ENCODE peak calls at places on chromosomes 13 and 19, in six cellular contexts. Z is fibroblast of lung, F is MM.1S, H is PC-3, L is H1, R is astrocyte. P is an unnamed sample.

GRCh38 chr13:93226623-93227279 is at the start of gene GPC6:
- DNase-seq in F (peak), L (no peak), Z (peak), H (peak), R (peak), P (peak)

GRCh38 chr19:12778020-12778904 is 2.9 kb upstream of the HOOK2 start:
- DNase-seq in Z (peak), R (peak), F (peak), L (peak), H (peak), P (peak)

GRCh38 chr13:21674271-21675009 is 3.6 kb downstream of the FGF9 start:
- DNase-seq in Z (no peak), F (peak), L (peak), H (no peak), R (no peak), P (peak)

GRCh38 chr19:55686311-55687050 is 11.5 kb downstream of the EPN1 start:
- DNase-seq in L (no peak), Z (no peak), R (no peak), H (no peak), F (no peak), P (no peak)

GRCh38 chr19:16325161-16325527 is 518 bp downstream of the KLF2 start:
- DNase-seq in L (peak), F (peak), R (no peak), Z (no peak), H (no peak), P (peak)

GRCh38 chr13:57137631-57138030 is 3.1 kb upstream of the PRR20A start:
- DNase-seq in Z (no peak), R (no peak), H (no peak), L (no peak), F (no peak), P (peak)

GRCh38 chr13:91804724-91805123 is 406.3 kb downstream of the GPC5 start:
- DNase-seq in L (no peak), R (no peak), Z (no peak), H (no peak), F (no peak), P (no peak)

GRCh38 chr13:97780486-97780885 is 173.0 kb upstream of the IPO5 start:
- DNase-seq in R (no peak), Z (no peak), H (no peak), L (no peak), F (no peak), P (no peak)

GRCh38 chr19:14183741-14184395 is 22.1 kb downstream of the ADGRL1 start:
- DNase-seq in F (no peak), Z (no peak), H (no peak), L (no peak), R (no peak), P (no peak)

GRCh38 chr13:21733475-21734311 is 62.8 kb downstream of the FGF9 start:
- DNase-seq in F (no peak), L (no peak), R (no peak), H (no peak), Z (no peak), P (no peak)

GRCh38 chr13:80168089-80168850 is 172.7 kb downstream of the SPRY2 start:
- DNase-seq in F (no peak), R (peak), Z (peak), L (no peak), H (no peak), P (no peak)

GRCh38 chr19:29858621-29859020 is 46.8 kb downstream of the CCNE1 start:
- DNase-seq in F (no peak), H (no peak), L (no peak), Z (no peak), R (no peak), P (no peak)

GRCh38 chr13:52036037-52036436 is 11.5 kb downstream of the UTP14C start:
- DNase-seq in H (no peak), Z (no peak), F (no peak), R (no peak), L (no peak), P (no peak)

GRCh38 chr19:530133-531008 is 1.2 kb upstream of the CDC34 start:
- DNase-seq in L (no peak), R (no peak), H (no peak), F (no peak), Z (no peak), P (no peak)

GRCh38 chr13:25744176-25744575 is 307.6 kb downstream of the SHISA2 start:
- DNase-seq in F (no peak), Z (no peak), R (no peak), H (no peak), L (no peak), P (no peak)

GRCh38 chr13:104315606-104316005 is 1249.4 kb upstream of the SLC10A2 start:
- DNase-seq in F (no peak), H (peak), L (no peak), Z (peak), R (peak), P (peak)

GRCh38 chr19:40567750-40568494 is 8.8 kb upstream of the SHKBP1 start:
- DNase-seq in H (no peak), L (peak), F (no peak), R (no peak), Z (no peak), P (no peak)

GRCh38 chr13:45747071-45747470 is 45.0 kb downstream of the CBY2 start:
- DNase-seq in Z (no peak), L (no peak), H (no peak), R (no peak), F (no peak), P (no peak)

GRCh38 chr19:32581704-32582164 is 744 bp downstream of the PDCD5 start:
- DNase-seq in R (peak), H (peak), L (peak), Z (peak), F (no peak), P (peak)

GRCh38 chr13:27868639-27869435 is 51.0 kb upstream of the PDX1 start:
- DNase-seq in R (no peak), L (no peak), F (peak), H (peak), Z (peak), P (peak)

GRCh38 chr13:29858667-29859066 is 8.2 kb upstream of the UBL3 start:
- DNase-seq in L (no peak), Z (no peak), R (peak), H (no peak), F (no peak), P (no peak)

GRCh38 chr19:6230991-6231448 is 48.8 kb downstream of the MLLT1 start:
- DNase-seq in Z (no peak), H (no peak), R (no peak), L (no peak), F (no peak), P (no peak)

GRCh38 chr13:36815069-36815468 is 4.0 kb upstream of the RFXAP start:
- DNase-seq in Z (peak), R (no peak), H (peak), F (no peak), L (no peak), P (no peak)

GRCh38 chr19:21915411-21915810 is 79.4 kb upstream of the ZNF43 start:
- DNase-seq in R (no peak), L (no peak), F (no peak), H (no peak), Z (no peak), P (no peak)

GRCh38 chr19:21910318-21910717 is 74.3 kb upstream of the ZNF43 start:
- DNase-seq in R (no peak), L (no peak), Z (no peak), H (peak), F (no peak), P (no peak)

GRCh38 chr19:21908066-21908465 is 72.1 kb upstream of the ZNF43 start:
- DNase-seq in H (no peak), Z (no peak), L (no peak), R (no peak), F (no peak), P (no peak)

GRCh38 chr19:21907516-21907915 is 71.5 kb upstream of the ZNF43 start:
- DNase-seq in L (no peak), F (no peak), H (no peak), R (no peak), Z (no peak), P (no peak)

GRCh38 chr19:21912654-21913053 is 76.7 kb upstream of the ZNF43 start:
- DNase-seq in Z (no peak), R (no peak), F (no peak), L (no peak), H (no peak), P (no peak)
- TF ChIP-seq CTCF in Z (no peak), R (no peak), F (no peak), L (peak), H (peak), P (no peak)

GRCh38 chr19:19866599-19867248 is 1.0 kb downstream of the ZNF253 start:
- DNase-seq in F (peak), H (no peak), Z (peak), R (no peak), L (peak), P (peak)
- H3K4me2 ChIP-seq in F (peak), H (peak), Z (peak), R (peak), L (peak), P (peak)

GRCh38 chr13:110485604-110486003 is 75.9 kb downstream of the RAB20 start:
- DNase-seq in H (no peak), Z (no peak), R (peak), F (no peak), L (peak), P (no peak)

GRCh38 chr13:110484290-110485048 is 77.1 kb downstream of the RAB20 start:
- DNase-seq in Z (no peak), H (no peak), L (no peak), F (no peak), R (no peak), P (no peak)

GRCh38 chr13:110490009-110490770 is 71.3 kb downstream of the RAB20 start:
- DNase-seq in R (no peak), Z (no peak), L (no peak), H (no peak), F (no peak), P (peak)

GRCh38 chr13:110483386-110483785 is 78.1 kb downstream of the RAB20 start:
- DNase-seq in L (no peak), Z (no peak), H (no peak), F (no peak), R (no peak), P (no peak)

GRCh38 chr13:110486061-110486780 is 75.3 kb downstream of the RAB20 start:
- DNase-seq in R (no peak), Z (no peak), F (no peak), H (no peak), L (peak), P (no peak)
- TF ChIP-seq EZH2 in R (no peak), Z (no peak), F (no peak), H (no peak), L (no peak), P (no peak)

DNA sequence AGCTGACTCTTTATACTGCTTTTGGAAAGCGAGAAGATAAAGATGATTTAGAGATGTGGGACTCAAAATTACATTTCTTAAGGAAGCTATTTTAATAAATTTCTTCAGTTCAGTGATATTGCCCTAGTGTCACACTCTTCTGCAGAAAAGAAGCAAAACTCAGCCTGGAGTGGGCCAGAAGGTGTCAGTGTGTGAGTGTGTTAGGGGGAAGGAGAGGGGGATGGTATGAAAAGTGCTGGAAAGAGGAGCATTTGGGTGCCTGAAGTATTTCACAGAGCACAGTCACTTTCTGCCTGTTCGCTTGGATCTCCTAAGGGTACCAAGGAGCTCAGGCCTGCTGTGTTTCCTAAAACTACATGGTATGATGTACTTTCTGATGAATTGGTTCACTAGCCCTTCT is 84.5 kb upstream of the FRY start:
- DNase-seq in Z (no peak), H (no peak), R (no peak), L (no peak), F (no peak), P (no peak)
- TF ChIP-seq CTCF in Z (no peak), H (no peak), R (no peak), L (peak), F (no peak), P (peak)

GRCh38 chr13:109971006-109971744 is 184.8 kb upstream of the IRS2 start:
- DNase-seq in F (no peak), H (no peak), L (no peak), R (no peak), Z (no peak), P (no peak)
- H3K4me2 ChIP-seq in F (no peak), H (no peak), L (no peak), R (no peak), Z (no peak), P (no peak)

DNA sequence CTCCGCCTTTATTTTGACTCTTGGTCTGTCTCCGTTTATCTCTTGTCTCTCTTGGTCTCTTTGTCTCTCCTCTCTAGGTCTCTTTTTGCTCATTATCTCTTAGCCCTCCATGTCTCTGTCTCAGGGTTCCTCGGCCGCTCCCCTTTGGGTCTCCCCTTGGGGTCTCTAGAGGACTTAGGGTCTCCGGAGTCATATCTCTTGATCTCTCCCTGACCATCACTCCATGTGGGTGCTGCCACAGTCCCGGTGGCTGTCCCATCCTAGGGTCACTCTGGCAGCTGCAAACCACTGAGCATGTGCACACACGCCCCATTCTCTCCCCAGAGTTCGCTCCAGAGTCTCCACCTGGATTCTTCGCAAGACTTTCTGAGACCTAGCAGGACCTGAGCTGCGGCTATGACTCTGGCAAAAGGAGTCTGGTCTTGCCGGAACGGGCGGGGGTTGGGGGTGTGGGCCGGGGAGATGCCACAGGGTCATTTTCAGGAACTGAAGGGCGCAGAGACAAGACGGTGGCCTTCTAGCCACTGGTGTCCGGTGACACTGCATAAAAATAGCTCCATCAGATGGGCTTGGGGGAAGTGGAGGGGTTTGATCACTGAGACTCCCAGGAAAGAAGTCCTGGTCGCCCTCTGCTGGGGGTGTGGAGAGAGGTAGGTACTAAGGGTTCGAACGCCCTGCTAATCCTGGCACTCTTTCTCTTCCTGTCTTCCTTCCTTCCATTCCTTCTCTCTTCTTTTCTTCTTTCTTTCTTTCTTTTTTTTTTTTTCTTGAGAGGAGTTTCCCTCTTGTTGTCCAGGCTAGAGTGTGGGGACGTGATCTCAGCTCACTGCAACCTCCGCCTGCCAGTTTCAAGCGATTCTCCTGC is 1.2 kb upstream of the KCNA7 start:
- DNase-seq in R (no peak), H (peak), L (peak), Z (no peak), F (no peak), P (no peak)
- TF ChIP-seq EZH2 in R (no peak), H (no peak), L (no peak), Z (no peak), F (no peak), P (no peak)

DNA sequence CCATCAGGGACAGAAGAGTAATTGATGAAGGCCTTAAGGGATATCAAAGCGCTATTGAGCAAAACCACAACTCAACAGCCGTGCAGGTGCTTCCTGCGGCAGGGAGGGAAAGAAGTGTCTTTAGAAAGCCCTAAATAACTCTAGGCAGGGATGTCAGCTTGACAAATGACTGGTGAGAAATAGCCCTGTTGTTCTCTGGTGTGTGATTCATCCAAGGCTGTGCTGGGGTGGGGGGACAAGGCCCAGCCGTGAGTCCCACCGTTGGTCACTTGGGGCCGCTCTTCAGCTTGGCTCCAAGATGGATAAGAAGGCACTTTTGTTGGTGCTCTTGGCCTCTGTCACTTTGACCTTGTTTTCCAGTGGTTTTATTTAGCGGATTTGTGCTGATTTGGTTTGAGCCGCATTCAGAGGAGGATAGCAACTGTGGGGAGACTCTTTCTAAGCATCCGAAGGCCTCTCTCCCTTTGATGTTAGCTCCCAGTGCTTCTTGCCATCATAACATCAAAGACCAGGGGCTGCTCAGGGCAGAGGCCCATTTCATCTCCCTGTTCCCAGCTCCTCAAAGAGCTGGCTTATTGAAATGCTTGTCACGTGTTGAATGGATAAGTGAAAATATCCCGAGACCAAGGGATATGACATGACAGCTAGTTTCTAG is 130.3 kb upstream of the SERP2 start:
- DNase-seq in F (peak), Z (peak), H (peak), L (peak), R (peak), P (peak)
- TF ChIP-seq CTCF in F (peak), Z (peak), H (peak), L (peak), R (peak), P (peak)

DNA sequence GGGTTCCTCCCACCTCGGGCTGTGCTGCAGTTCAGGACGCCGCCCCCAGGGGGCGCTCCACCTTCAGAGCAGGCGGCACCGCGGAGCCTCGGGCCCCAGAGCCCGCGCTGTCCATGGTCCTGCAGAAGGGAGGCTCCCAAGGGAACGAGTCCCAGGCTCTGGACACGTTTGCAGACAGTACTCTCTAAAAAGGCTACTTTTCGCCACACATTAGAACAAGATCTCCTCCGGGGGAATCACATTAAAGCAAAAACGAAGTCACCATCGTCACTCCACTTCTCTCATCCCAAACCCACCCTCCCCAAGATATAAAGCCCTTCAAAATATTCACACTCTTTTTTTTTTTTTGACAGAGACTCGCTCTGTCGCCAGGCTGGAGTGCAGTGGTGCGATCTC is 4.6 kb upstream of the SIGLEC10 start:
- DNase-seq in F (peak), Z (peak), H (peak), R (peak), L (peak), P (peak)
- H3K4me2 ChIP-seq in F (no peak), Z (no peak), H (no peak), R (no peak), L (peak), P (no peak)

GRCh38 chr13:113112893-113113845 is 7.6 kb downstream of the F7 start:
- DNase-seq in L (peak), R (no peak), Z (no peak), F (no peak), H (no peak), P (no peak)

GRCh38 chr13:113110852-113111315 is 5.3 kb downstream of the F7 start:
- DNase-seq in H (no peak), R (no peak), L (no peak), Z (no peak), F (no peak), P (no peak)

GRCh38 chr13:113109151-113110047 is 3.8 kb downstream of the F7 start:
- DNase-seq in R (no peak), H (no peak), Z (no peak), F (no peak), L (peak), P (no peak)

GRCh38 chr13:113106666-113107065 is 1.1 kb downstream of the F7 start:
- DNase-seq in H (no peak), R (no peak), L (no peak), F (no peak), Z (no peak), P (no peak)

DNA sequence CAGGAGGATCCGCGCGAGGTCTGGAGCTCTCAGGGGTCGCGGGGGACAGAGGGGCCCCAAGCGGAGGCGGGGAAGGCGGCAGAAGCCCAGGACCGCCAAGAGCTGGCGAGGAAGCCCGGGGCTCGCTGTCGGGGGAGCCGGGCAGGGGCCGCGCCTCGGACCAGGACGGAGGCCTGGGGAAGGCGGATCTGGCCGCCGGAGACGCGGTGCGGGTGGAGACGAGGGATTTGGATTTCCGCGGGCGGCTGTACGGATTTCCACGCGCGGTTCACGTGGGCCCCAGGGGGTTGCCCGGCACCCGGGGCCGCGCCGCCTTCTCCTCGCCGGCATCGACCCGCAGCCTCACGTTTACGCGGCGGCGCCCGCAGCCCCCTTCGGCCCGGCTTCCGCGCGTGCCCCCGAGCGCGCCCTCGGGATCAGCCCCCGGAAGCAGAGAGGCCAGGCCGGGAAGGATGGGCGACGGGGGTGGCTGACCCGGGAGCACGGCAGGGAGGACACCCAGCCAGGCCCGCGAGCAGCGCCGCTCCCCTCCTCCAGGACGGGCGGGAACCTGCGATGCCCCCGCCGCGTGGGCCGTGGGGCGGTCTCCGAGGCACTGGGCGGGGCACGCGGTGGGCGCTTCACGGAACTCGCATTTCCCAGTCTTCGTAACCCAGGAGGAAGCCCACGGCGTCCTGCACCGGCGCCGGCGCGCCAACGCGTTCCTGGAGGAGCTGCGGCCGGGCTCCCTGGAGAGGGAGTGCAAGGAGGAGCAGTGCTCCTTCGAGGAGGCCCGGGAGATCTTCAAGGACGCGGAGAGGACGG is 4.7 kb downstream of the F7 start:
- DNase-seq in F (no peak), H (no peak), R (no peak), L (no peak), Z (no peak), P (no peak)
- TF ChIP-seq EZH2 in F (no peak), H (no peak), R (peak), L (peak), Z (peak), P (no peak)

P was measured in hepatocyte.